ENCODE peak calls at places on chromosomes 12 and 14, in four cellular contexts. H is body of pancreas, X is SJSA1, W is upper lobe of right lung. N is an unnamed sample.

GRCh38 chr14:77580964-77581505 is 35.4 kb downstream of the SPTLC2 start:
- DNase-seq in X (no peak), H (no peak), W (no peak), N (no peak)

GRCh38 chr12:53097564-53098353 is at the start of gene IGFBP6:
- DNase-seq in W (peak), H (peak), X (peak), N (peak)

GRCh38 chr12:118391424-118391823 is 15.1 kb downstream of the SUDS3 start:
- DNase-seq in W (no peak), H (no peak), X (no peak), N (no peak)

GRCh38 chr12:125890983-125891382 is 825.7 kb downstream of the AACS start:
- DNase-seq in W (no peak), X (no peak), H (no peak), N (peak)

GRCh38 chr12:22459872-22460490 is 84.4 kb downstream of the C2CD5 start:
- DNase-seq in W (no peak), H (no peak), X (no peak), N (no peak)

GRCh38 chr12:92340441-92341332 is 195.0 kb upstream of the BTG1 start:
- DNase-seq in X (no peak), H (no peak), W (no peak), N (no peak)

GRCh38 chr12:45381351-45381750 is 165.5 kb downstream of the ANO6 start:
- DNase-seq in H (no peak), X (no peak), W (no peak), N (no peak)

GRCh38 chr12:97306121-97306520 is 156.5 kb upstream of the RMST start:
- DNase-seq in X (no peak), W (no peak), H (no peak), N (no peak)

GRCh38 chr12:107668320-107668719 is 17.3 kb upstream of the PWP1 start:
- DNase-seq in H (no peak), W (no peak), X (no peak), N (no peak)

GRCh38 chr12:101697930-101698781 is 716 bp downstream of the CHPT1 start:
- DNase-seq in W (peak), H (peak), X (peak), N (peak)

GRCh38 chr12:78674311-78675085 is 190.1 kb upstream of the SYT1 start:
- DNase-seq in H (no peak), W (no peak), X (no peak), N (no peak)

GRCh38 chr14:61568572-61569011 is 126.7 kb upstream of the HIF1A start:
- DNase-seq in X (no peak), H (peak), W (peak), N (no peak)

GRCh38 chr14:61569308-61569707 is 126.0 kb upstream of the HIF1A start:
- DNase-seq in H (no peak), W (no peak), X (no peak), N (no peak)

GRCh38 chr14:61569783-61570182 is 125.5 kb upstream of the HIF1A start:
- DNase-seq in X (peak), W (peak), H (no peak), N (peak)

GRCh38 chr14:61566537-61567225 is 128.6 kb upstream of the HIF1A start:
- DNase-seq in W (no peak), H (no peak), X (peak), N (no peak)

DNA sequence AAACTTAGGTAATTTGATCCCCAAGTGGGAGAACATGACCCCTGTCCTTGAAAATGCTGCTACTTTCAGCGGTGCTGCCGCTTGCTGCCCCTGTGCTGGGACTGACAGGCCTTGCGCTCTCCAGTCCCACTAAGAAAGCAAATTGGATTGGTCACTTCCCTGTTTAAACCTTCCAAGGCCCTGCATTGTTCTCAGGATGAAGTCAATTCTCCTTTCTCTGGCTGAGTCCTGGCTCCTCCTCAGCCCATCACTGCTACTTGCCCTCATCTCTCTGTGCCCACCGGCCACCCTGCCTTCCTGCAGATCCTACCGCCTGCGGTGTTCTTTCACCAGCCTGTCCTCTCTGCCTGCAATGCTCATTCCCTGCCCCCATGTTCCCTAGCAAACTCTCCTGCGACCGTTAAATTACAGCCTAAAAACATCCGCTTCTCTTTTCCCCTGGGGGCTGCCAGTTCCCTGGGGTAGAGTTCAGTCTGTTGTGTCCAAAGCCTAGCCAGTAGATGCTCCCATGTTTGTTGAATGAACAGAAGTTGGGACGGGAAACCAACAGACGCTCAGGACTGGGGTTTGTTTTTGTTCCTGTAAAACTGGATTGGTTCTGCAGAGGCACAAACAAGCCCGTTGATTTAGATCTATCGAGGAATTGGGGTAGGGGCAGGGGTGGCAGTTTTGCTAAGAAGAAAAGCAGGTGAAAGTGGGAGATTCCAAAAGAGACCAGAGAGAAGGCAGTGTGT is 127.3 kb upstream of the HIF1A start:
- DNase-seq in H (no peak), W (no peak), X (no peak), N (peak)
- H3K4me3 ChIP-seq in H (no peak), W (peak), X (no peak), N (no peak)

DNA sequence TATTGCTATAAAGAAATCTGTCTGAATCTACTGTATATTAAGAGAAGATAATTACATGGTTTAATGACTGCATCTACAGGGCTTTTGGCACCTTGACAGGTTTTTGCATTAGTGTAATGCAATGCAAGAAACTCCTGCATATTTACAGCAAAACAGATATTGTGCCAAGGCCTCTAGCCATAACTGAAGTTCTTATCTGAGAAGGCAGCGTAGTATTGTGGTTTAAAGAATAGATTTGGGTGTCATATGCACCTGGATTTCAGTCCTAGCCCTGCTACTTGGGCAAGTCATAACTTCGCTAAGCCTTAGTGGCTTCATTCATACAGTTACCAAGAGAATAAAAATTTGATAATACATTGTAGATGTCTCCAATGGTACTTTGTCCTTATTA is 350.1 kb downstream of the CCDC91 start:
- DNase-seq in W (no peak), X (no peak), H (no peak), N (no peak)
- H3K27ac ChIP-seq in W (no peak), X (no peak), H (peak), N (no peak)

GRCh38 chr12:28973491-28973890 is 175.6 kb upstream of the FAR2 start:
- DNase-seq in W (no peak), X (no peak), H (no peak), N (no peak)
- H3K4me3 ChIP-seq in W (no peak), X (no peak), H (no peak), N (no peak)

GRCh38 chr14:64726585-64726890 is 22.3 kb downstream of the PLEKHG3 start:
- DNase-seq in X (peak), W (peak), H (peak), N (no peak)
- H3K27ac ChIP-seq in X (no peak), W (no peak), H (peak), N (peak)

GRCh38 chr12:50039151-50039835 is 14.0 kb upstream of the RACGAP1 start:
- DNase-seq in W (peak), X (peak), H (peak), N (peak)

GRCh38 chr12:50032516-50033316 is 7.4 kb upstream of the RACGAP1 start:
- DNase-seq in W (peak), H (no peak), X (no peak), N (peak)

DNA sequence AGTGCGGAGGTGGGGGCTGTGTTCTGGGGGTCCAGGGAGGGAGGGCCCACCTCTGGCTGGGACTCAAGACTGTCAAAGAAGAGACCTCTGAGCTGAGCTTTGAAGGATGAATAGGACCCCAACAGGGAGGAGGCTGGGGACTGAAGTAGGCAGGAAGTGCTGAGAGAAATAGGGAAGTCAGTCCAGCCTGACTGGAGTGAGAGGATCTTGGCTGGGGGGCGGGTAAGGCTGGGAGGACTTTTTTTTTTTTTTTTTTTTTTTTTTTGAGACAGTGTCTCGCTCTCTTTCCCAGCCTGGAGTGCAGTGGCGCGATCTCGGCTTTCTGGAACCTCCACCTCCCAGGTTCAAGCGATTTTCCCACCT is 8.0 kb upstream of the RACGAP1 start:
- DNase-seq in X (no peak), W (no peak), H (no peak), N (no peak)
- H3K4me3 ChIP-seq in X (no peak), W (peak), H (no peak), N (no peak)

GRCh38 chr12:1573960-1574862 is 20.2 kb downstream of the FBXL14 start:
- DNase-seq in W (no peak), X (no peak), H (no peak), N (no peak)
- H3K27ac ChIP-seq in W (no peak), X (no peak), H (no peak), N (no peak)

DNA sequence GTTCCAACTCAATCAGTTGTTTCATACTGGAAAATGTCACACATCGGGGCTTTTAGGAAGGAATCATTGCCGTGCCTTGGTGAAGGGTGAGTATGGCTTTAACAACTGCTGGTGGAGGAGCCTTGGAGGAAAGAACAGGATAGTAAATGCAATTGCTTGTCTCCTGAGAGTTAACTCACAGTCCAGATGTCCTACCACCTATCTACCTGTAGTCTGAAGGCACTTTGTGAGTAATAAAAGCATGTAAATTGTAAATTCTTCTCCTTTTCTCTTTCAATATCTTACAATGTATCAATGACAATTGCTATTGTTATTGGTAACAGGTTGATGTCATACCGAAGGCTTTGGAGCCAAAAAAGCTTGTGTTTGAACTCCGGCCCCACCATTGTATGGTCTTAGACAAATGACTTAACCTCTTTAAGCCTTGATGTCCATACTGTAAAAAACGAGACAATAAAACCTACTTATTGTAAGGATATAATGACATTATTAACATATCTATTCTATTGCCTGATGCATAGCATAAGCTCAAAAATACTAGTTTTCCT is 397.4 kb downstream of the ADAMTS20 start:
- DNase-seq in H (no peak), X (no peak), W (no peak), N (no peak)
- H3K4me3 ChIP-seq in H (no peak), X (no peak), W (no peak), N (no peak)

N was measured in heart right ventricle.